ENCODE peak calls at places on chromosomes 12 and 14, in four cellular contexts. P is IMR-90, W is H1, B is mesendoderm. D is an unnamed sample.

GRCh38 chr12:103783744-103784664 is 57.0 kb downstream of the NT5DC3 start:
- DNase-seq in B (no peak), P (no peak), W (no peak), D (no peak)

GRCh38 chr12:55619352-55620138 is 17.1 kb upstream of the OR10P1 start:
- DNase-seq in P (peak), B (peak), W (peak), D (peak)

GRCh38 chr12:25438638-25439037 is 114.4 kb downstream of the LMNTD1 start:
- DNase-seq in B (no peak), P (peak), W (no peak), D (no peak)

GRCh38 chr12:131724534-131724933 is 13.6 kb downstream of the SFSWAP start:
- DNase-seq in P (peak), B (peak), W (no peak), D (no peak)

GRCh38 chr14:41986726-41987125 is 380.1 kb downstream of the LRFN5 start:
- DNase-seq in W (no peak), B (no peak), P (peak), D (no peak)

GRCh38 chr14:101215936-101216335 is 312.4 kb upstream of the RTL1 start:
- DNase-seq in W (no peak), P (no peak), B (no peak), D (no peak)

GRCh38 chr12:31589582-31589895 is 1.4 kb downstream of the DENND5B start:
- DNase-seq in W (no peak), B (no peak), P (no peak), D (no peak)

GRCh38 chr14:70048313-70048654 is 140.5 kb downstream of the SLC8A3 start:
- DNase-seq in B (no peak), W (no peak), P (no peak), D (no peak)

GRCh38 chr14:78725086-78725485 is 554.9 kb downstream of the NRXN3 start:
- DNase-seq in W (no peak), P (no peak), B (peak), D (no peak)

GRCh38 chr12:99131761-99132199 is 486.7 kb downstream of the APAF1 start:
- DNase-seq in W (peak), B (peak), P (no peak), D (peak)

GRCh38 chr14:65070710-65071033 is 31.6 kb downstream of the MAX start:
- DNase-seq in B (no peak), W (no peak), P (peak), D (no peak)

GRCh38 chr14:23119362-23120327 is 590 bp upstream of the CEBPE start:
- DNase-seq in B (peak), P (no peak), W (no peak), D (no peak)

GRCh38 chr14:71856199-71856919 is 75.9 kb upstream of the RGS6 start:
- DNase-seq in B (peak), P (no peak), W (no peak), D (no peak)

GRCh38 chr14:94304243-94304642 is 11.2 kb upstream of the SERPINA10 start:
- DNase-seq in W (no peak), P (no peak), B (no peak), D (no peak)

GRCh38 chr12:93908846-93909592 is 231.8 kb downstream of the CRADD start:
- DNase-seq in W (no peak), B (no peak), P (no peak), D (no peak)

GRCh38 chr12:81863406-81863805 is 104.3 kb upstream of the PPFIA2 start:
- DNase-seq in W (no peak), P (no peak), B (peak), D (no peak)

GRCh38 chr12:26936559-26937442 is 980 bp downstream of the INTS13 start:
- DNase-seq in W (no peak), P (no peak), B (peak), D (no peak)

GRCh38 chr14:54686219-54686870 is 119.4 kb downstream of the SAMD4A start:
- DNase-seq in P (peak), B (no peak), W (no peak), D (no peak)

GRCh38 chr12:21942377-21942703 is 1.1 kb upstream of the ABCC9 start:
- DNase-seq in B (no peak), W (no peak), P (no peak), D (no peak)

GRCh38 chr14:66638688-66639087 is 130.7 kb downstream of the GPHN start:
- DNase-seq in B (no peak), P (peak), W (no peak), D (no peak)

GRCh38 chr14:99041141-99041819 is 230.7 kb downstream of the BCL11B start:
- DNase-seq in P (no peak), B (no peak), W (no peak), D (no peak)

GRCh38 chr14:38137005-38137404 is 70.7 kb upstream of the SSTR1 start:
- DNase-seq in P (peak), B (no peak), W (no peak), D (no peak)

GRCh38 chr14:23056257-23056955 is 914 bp downstream of the CDH24 start:
- DNase-seq in W (no peak), P (peak), B (peak), D (peak)

GRCh38 chr12:40693503-40693863 is 1.2 kb downstream of the CNTN1 start:
- DNase-seq in B (peak), P (no peak), W (no peak), D (peak)

GRCh38 chr12:63849641-63850040 is 5.1 kb downstream of the SRGAP1 start:
- DNase-seq in B (no peak), P (no peak), W (no peak), D (no peak)

GRCh38 chr14:33237102-33237501 is 298.4 kb downstream of the NPAS3 start:
- DNase-seq in P (no peak), W (no peak), B (peak), D (no peak)

GRCh38 chr12:29572938-29573337 is 75.5 kb upstream of the OVCH1 start:
- DNase-seq in B (no peak), W (no peak), P (no peak), D (no peak)

GRCh38 chr12:627285-627684 is 36.0 kb downstream of the NINJ2 start:
- DNase-seq in P (no peak), B (no peak), W (no peak), D (no peak)

DNA sequence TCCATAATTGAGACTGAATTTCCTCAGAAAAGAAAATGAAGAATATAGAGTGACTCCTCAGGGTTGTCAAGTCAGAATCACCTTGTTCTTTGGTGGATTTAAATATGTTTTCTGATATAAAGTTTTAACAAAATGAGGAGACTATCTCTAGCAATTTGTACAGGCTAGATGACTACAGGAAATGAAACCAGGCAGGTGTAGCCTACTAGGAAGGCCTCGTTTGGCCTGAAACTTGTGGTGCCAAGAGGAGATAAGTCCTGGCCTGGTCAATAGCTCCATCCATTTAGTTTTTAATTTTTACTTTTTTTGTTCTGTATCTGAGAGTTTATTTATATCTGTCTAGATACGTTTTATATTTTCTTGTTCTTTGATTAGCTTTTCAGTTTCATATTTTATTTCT is 41.5 kb downstream of the SNAPC1 start:
- DNase-seq in W (no peak), P (no peak), B (no peak), D (no peak)
- H3K4me2 ChIP-seq in W (no peak), P (no peak), B (no peak), D (no peak)

GRCh38 chr12:72197790-72198189 is 74.4 kb upstream of the TRHDE start:
- DNase-seq in B (no peak), P (no peak), W (no peak), D (no peak)

GRCh38 chr12:72203764-72204335 is 68.3 kb upstream of the TRHDE start:
- DNase-seq in W (no peak), B (no peak), P (no peak), D (no peak)

GRCh38 chr12:72207094-72207493 is 65.1 kb upstream of the TRHDE start:
- DNase-seq in P (no peak), B (no peak), W (no peak), D (no peak)

DNA sequence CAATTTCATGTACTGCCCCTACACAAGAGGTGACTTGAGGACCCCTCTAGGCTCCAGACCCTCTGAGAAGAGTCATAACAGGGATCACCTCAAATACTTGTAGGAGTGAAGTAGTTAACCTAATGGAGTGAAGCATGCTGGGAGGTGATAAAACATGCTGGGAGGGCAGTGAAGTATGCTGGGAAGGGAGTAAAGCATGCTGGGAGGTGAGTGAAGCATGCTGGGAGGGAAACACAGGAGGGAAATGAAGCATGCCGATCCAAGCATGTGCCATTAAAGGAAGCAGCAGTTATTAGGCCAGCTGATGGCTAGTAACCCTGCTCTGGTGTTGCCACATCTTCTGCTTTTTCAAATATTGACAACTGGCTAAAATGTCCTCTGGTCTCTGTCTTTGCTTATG is 70.7 kb upstream of the TRHDE start:
- DNase-seq in B (no peak), P (no peak), W (no peak), D (no peak)
- H3K56ac ChIP-seq in B (no peak), P (no peak), W (no peak), D (peak)

GRCh38 chr12:20567413-20567812 is 127.7 kb upstream of the SLCO1C1 start:
- DNase-seq in W (no peak), P (peak), B (no peak), D (no peak)
- H3K4me2 ChIP-seq in W (no peak), P (no peak), B (no peak), D (no peak)

GRCh38 chr12:52805000-52805399 is 8.9 kb downstream of the KRT4 start:
- DNase-seq in B (peak), P (no peak), W (no peak), D (peak)
- H3K56ac ChIP-seq in B (no peak), P (no peak), W (no peak), D (no peak)

GRCh38 chr14:68444449-68445168 is 348.3 kb downstream of the ZFP36L1 start:
- DNase-seq in B (no peak), W (no peak), P (peak), D (no peak)
- H3K4me2 ChIP-seq in B (no peak), W (no peak), P (no peak), D (no peak)

GRCh38 chr12:96399919-96400630 is at the start of gene CDK17:
- DNase-seq in B (peak), W (peak), P (peak), D (peak)
- H3K56ac ChIP-seq in B (peak), W (peak), P (peak), D (no peak)

GRCh38 chr12:74293689-74294131 is 243.9 kb upstream of the ATXN7L3B start:
- DNase-seq in B (no peak), P (no peak), W (no peak), D (peak)
- H3K4me2 ChIP-seq in B (no peak), P (no peak), W (no peak), D (no peak)

GRCh38 chr14:100173353-100173752 is 13.9 kb upstream of the DEGS2 start:
- DNase-seq in P (no peak), W (no peak), B (no peak), D (peak)
- H3K56ac ChIP-seq in P (no peak), W (no peak), B (no peak), D (no peak)

GRCh38 chr12:57808351-57808750 is 10.2 kb downstream of the AVIL start:
- DNase-seq in W (no peak), B (no peak), P (no peak), D (no peak)
- H3K4me2 ChIP-seq in W (no peak), B (no peak), P (no peak), D (no peak)